ENCODE peak calls at places on chromosomes 12 and 14, in seven cellular contexts. B, Q, U, L, C, O and D are unnamed samples.

GRCh38 chr12:18718462-18718861 is 19.4 kb downstream of the PLCZ1 start:
- DNase-seq in Q (no peak), C (no peak), O (no peak), U (no peak), L (no peak), B (peak), D (no peak)

GRCh38 chr14:59918824-59919581 is 941 bp upstream of the LRRC9 start:
- DNase-seq in C (peak), B (peak), L (no peak), U (peak), Q (peak), O (peak), D (no peak)

GRCh38 chr12:25500651-25501050 is 52.4 kb downstream of the LMNTD1 start:
- DNase-seq in B (peak), U (peak), O (peak), C (no peak), L (no peak), Q (no peak), D (no peak)

GRCh38 chr12:26317942-26318565 is 122.7 kb downstream of the SSPN start:
- DNase-seq in O (peak), L (no peak), C (no peak), U (peak), B (peak), Q (no peak), D (no peak)

GRCh38 chr14:28772613-28773012 is 6.0 kb downstream of the FOXG1 start:
- DNase-seq in U (no peak), B (no peak), C (peak), Q (no peak), L (no peak), O (no peak), D (no peak)

GRCh38 chr14:50957296-50957695 is 13.0 kb upstream of the PYGL start:
- DNase-seq in B (no peak), O (peak), C (no peak), L (no peak), Q (no peak), U (peak), D (no peak)

GRCh38 chr12:45601888-45602287 is 127.6 kb upstream of the ARID2 start:
- DNase-seq in Q (no peak), U (no peak), B (no peak), L (no peak), O (no peak), C (no peak), D (no peak)

GRCh38 chr14:68649461-68650189 is 143.2 kb downstream of the ZFP36L1 start:
- DNase-seq in C (no peak), B (no peak), O (no peak), L (no peak), Q (peak), U (no peak), D (no peak)

GRCh38 chr12:85182699-85183098 is 97.3 kb upstream of the ALX1 start:
- DNase-seq in L (no peak), C (no peak), O (no peak), Q (no peak), B (no peak), U (no peak), D (no peak)

GRCh38 chr14:104686624-104687517 is 2.5 kb upstream of the INF2 start:
- DNase-seq in B (no peak), U (no peak), L (no peak), Q (peak), O (no peak), C (no peak), D (peak)

GRCh38 chr12:32448581-32448980 is 49.2 kb downstream of the FGD4 start:
- DNase-seq in L (no peak), O (peak), Q (no peak), B (peak), U (no peak), C (no peak), D (no peak)

GRCh38 chr12:2115101-2115845 is 62.5 kb downstream of the CACNA1C start:
- DNase-seq in U (no peak), C (no peak), B (no peak), O (no peak), L (no peak), Q (no peak), D (peak)

GRCh38 chr12:32671930-32672785 is 6.9 kb upstream of the DNM1L start:
- DNase-seq in C (peak), Q (peak), B (peak), U (peak), O (peak), L (no peak), D (no peak)

GRCh38 chr14:47852278-47852677 is 176.9 kb upstream of the MDGA2 start:
- DNase-seq in L (no peak), O (no peak), U (no peak), C (no peak), B (no peak), Q (no peak), D (no peak)

GRCh38 chr12:39235990-39236767 is 206.7 kb downstream of the KIF21A start:
- DNase-seq in Q (no peak), B (peak), O (peak), U (no peak), L (no peak), C (no peak), D (no peak)

GRCh38 chr12:109053382-109054123 is 1.2 kb downstream of the USP30 start:
- DNase-seq in C (no peak), O (no peak), U (peak), B (no peak), Q (no peak), L (no peak), D (no peak)

GRCh38 chr12:29234965-29235364 is 85.9 kb downstream of the FAR2 start:
- DNase-seq in L (no peak), O (no peak), C (peak), B (peak), U (peak), Q (no peak), D (no peak)

GRCh38 chr12:65649126-65649525 is 175.2 kb upstream of the HMGA2 start:
- DNase-seq in Q (peak), U (peak), C (no peak), L (no peak), B (peak), O (peak), D (no peak)

GRCh38 chr14:88490168-88490567 is 64.6 kb downstream of the PTPN21 start:
- DNase-seq in Q (no peak), L (no peak), U (no peak), B (no peak), C (no peak), O (no peak), D (no peak)

GRCh38 chr14:58100735-58101368 is 51.2 kb downstream of the ARMH4 start:
- DNase-seq in U (peak), Q (no peak), L (no peak), O (peak), C (no peak), B (peak), D (no peak)

GRCh38 chr14:96576937-96577336 is 74.8 kb downstream of the PAPOLA start:
- DNase-seq in C (no peak), B (no peak), L (no peak), Q (no peak), U (no peak), O (no peak), D (no peak)